ENCODE peak calls at places on chromosomes 11 and 22, in ten cellular contexts. D is SK-N-SH; A is CD8-positive, alpha-beta T cell; B is 8988T; K is H9; H is GM04504; N is tibial nerve; R is dorsolateral prefrontal cortex; U is stimulated activated CD4-positive, alpha-beta T cell treated with anti-CD3 and anti-CD28 coated beads, Interleukin-15, amount 100 ng/mL, for 48 hours; G is EH. W is an unnamed sample.

GRCh38 chr11:130369141-130369691 is 54.5 kb upstream of the ZBTB44 start:
- DNase-seq in U (no peak), A (no peak), N (no peak), R (peak; percentile 55), H (peak; percentile 10), K (no peak), G (peak; percentile 15), B (no peak), D (no peak), W (no peak)

GRCh38 chr11:86938900-86939880 is 16.0 kb downstream of the FZD4 start:
- DNase-seq in R (no peak), G (peak; percentile 66), D (peak; percentile 41), U (no peak), A (no peak), N (no peak), B (no peak), H (no peak), K (no peak), W (peak; percentile 77)

GRCh38 chr11:34075178-34075820 is 23.8 kb downstream of the CAPRIN1 start:
- DNase-seq in D (no peak), G (peak; percentile 94), N (no peak), R (no peak), A (no peak), K (no peak), U (no peak), H (peak; percentile 40), B (no peak), W (peak; percentile 75)

GRCh38 chr22:28002181-28002700 is 83.2 kb upstream of the PITPNB start:
- DNase-seq in K (no peak), D (peak; percentile 47), N (no peak), H (no peak), R (no peak), U (no peak), A (no peak), G (peak; percentile 35), B (no peak), W (no peak)

GRCh38 chr11:16881074-16881709 is 133.0 kb downstream of the PLEKHA7 start:
- DNase-seq in A (no peak), B (no peak), N (no peak), H (peak; percentile 44), G (peak; percentile 36), K (no peak), D (no peak), U (no peak), R (peak; percentile 49), W (no peak)

GRCh38 chr11:2444301-2445106 is at the start of the genes KCNQ1 and TRPM5:
- DNase-seq in N (no peak), A (peak; percentile 69), H (no peak), U (peak; percentile 79), K (peak; percentile 88), B (peak; percentile 99), G (peak; percentile 5), R (peak; percentile 41), D (peak; percentile 98), W (no peak)

GRCh38 chr22:46446799-46447198 is 90.6 kb downstream of the CELSR1 start:
- DNase-seq in H (no peak), A (no peak), B (no peak), N (no peak), D (no peak), K (no peak), U (no peak), G (no peak), R (no peak), W (no peak)

GRCh38 chr11:65491614-65492386 is 7.0 kb upstream of the MALAT1 start:
- DNase-seq in K (peak; percentile 82), B (no peak), R (peak; percentile 90), A (no peak), G (peak; percentile 98), N (peak; percentile 81), D (no peak), H (peak; percentile 94), U (no peak), W (peak; percentile 95)

GRCh38 chr11:40877981-40878380 is 581.5 kb downstream of the LRRC4C start:
- DNase-seq in N (no peak), D (no peak), K (no peak), B (no peak), A (no peak), R (no peak), H (no peak), U (no peak), G (no peak), W (no peak)

W was measured in fibroblast of villous mesenchyme.